ENCODE peak calls at places on chromosomes 1 and 21, in ten cellular contexts. N, L, H, O, E, R, W, D, P and F are unnamed samples.

GRCh38 chr21:17780539-17780938 is 38.6 kb downstream of the C21orf91 start:
- DNase-seq in N (no peak), L (no peak), H (peak), O (peak), E (no peak), R (no peak), W (no peak), D (peak), P (no peak), F (no peak)

GRCh38 chr1:225871374-225872074 is 10.7 kb downstream of the TMEM63A start:
- DNase-seq in N (no peak), L (no peak), H (no peak), O (no peak), E (no peak), R (no peak), W (no peak), D (no peak), P (no peak), F (no peak)

GRCh38 chr1:218345673-218346390 is 696 bp downstream of the TGFB2 start:
- DNase-seq in N (peak), L (peak), H (peak), O (peak), E (no peak), R (peak), W (peak), D (peak), P (peak), F (peak)

GRCh38 chr21:38267136-38267535 is 10.3 kb downstream of the KCNJ15 start:
- DNase-seq in N (no peak), L (no peak), H (no peak), O (no peak), E (no peak), R (no peak), W (no peak), D (no peak), P (no peak), F (no peak)

GRCh38 chr21:16570856-16571255 is 841.1 kb downstream of the USP25 start:
- DNase-seq in N (no peak), L (no peak), H (no peak), O (no peak), E (no peak), R (no peak), W (no peak), D (no peak), P (peak), F (no peak)

GRCh38 chr1:33347650-33347992 is 26.7 kb upstream of the A3GALT2 start:
- DNase-seq in N (peak), L (no peak), H (no peak), O (no peak), E (no peak), R (no peak), W (peak), D (no peak), P (peak), F (peak)

GRCh38 chr1:93186667-93187066 is 6.1 kb downstream of the CCDC18 start:
- DNase-seq in N (no peak), L (no peak), H (no peak), O (no peak), E (no peak), R (no peak), W (no peak), D (no peak), P (no peak), F (no peak)

GRCh38 chr21:37292946-37293345 is 25.8 kb upstream of the VPS26C start:
- DNase-seq in N (peak), L (no peak), H (no peak), O (no peak), E (no peak), R (no peak), W (no peak), D (no peak), P (no peak), F (peak)

GRCh38 chr1:31879981-31880608 is 58.1 kb downstream of the PTP4A2 start:
- DNase-seq in N (no peak), L (no peak), H (no peak), O (no peak), E (no peak), R (no peak), W (no peak), D (no peak), P (no peak), F (no peak)

GRCh38 chr1:30785181-30785580 is 27.6 kb upstream of the LAPTM5 start:
- DNase-seq in N (no peak), L (no peak), H (no peak), O (no peak), E (no peak), R (no peak), W (no peak), D (no peak), P (no peak), F (no peak)

GRCh38 chr1:204495078-204495753 is 611 bp upstream of the PIK3C2B start:
- DNase-seq in N (no peak), L (no peak), H (no peak), O (peak), E (no peak), R (no peak), W (no peak), D (no peak), P (no peak), F (no peak)

GRCh38 chr21:41466024-41466820 is 40.2 kb downstream of the MX1 start:
- DNase-seq in N (no peak), L (no peak), H (no peak), O (no peak), E (no peak), R (no peak), W (no peak), D (no peak), P (no peak), F (no peak)

GRCh38 chr1:54314691-54315455 is 91.3 kb downstream of the SSBP3 start:
- DNase-seq in N (no peak), L (peak), H (no peak), O (no peak), E (no peak), R (no peak), W (no peak), D (no peak), P (no peak), F (no peak)

GRCh38 chr1:205805082-205805711 is 7.8 kb downstream of the SLC41A1 start:
- DNase-seq in N (no peak), L (no peak), H (no peak), O (no peak), E (no peak), R (peak), W (no peak), D (no peak), P (no peak), F (no peak)

GRCh38 chr1:54610601-54611580 is 12.4 kb downstream of the FAM151A start:
- DNase-seq in N (no peak), L (no peak), H (peak), O (no peak), E (no peak), R (no peak), W (peak), D (no peak), P (no peak), F (no peak)

GRCh38 chr1:68565923-68566322 is 69.0 kb upstream of the DEPDC1 start:
- DNase-seq in N (no peak), L (no peak), H (no peak), O (no peak), E (no peak), R (no peak), W (no peak), D (no peak), P (no peak), F (no peak)

GRCh38 chr1:198147216-198147615 is 9.6 kb upstream of the NEK7 start:
- DNase-seq in N (no peak), L (no peak), H (no peak), O (no peak), E (no peak), R (no peak), W (no peak), D (no peak), P (no peak), F (no peak)

GRCh38 chr1:45499415-45499769 is 481 bp downstream of the CCDC163 start:
- DNase-seq in N (no peak), L (no peak), H (no peak), O (peak), E (no peak), R (no peak), W (no peak), D (no peak), P (no peak), F (no peak)

GRCh38 chr1:22290611-22291010 is 147.7 kb upstream of the WNT4 start:
- DNase-seq in N (no peak), L (peak), H (no peak), O (no peak), E (no peak), R (no peak), W (peak), D (no peak), P (no peak), F (no peak)

GRCh38 chr1:67211589-67212563 is 45.6 kb downstream of the IL23R start:
- DNase-seq in N (peak), L (no peak), H (peak), O (no peak), E (no peak), R (no peak), W (no peak), D (no peak), P (peak), F (no peak)

GRCh38 chr21:35352066-35352770 is 303.1 kb upstream of the RUNX1 start:
- DNase-seq in N (peak), L (no peak), H (no peak), O (no peak), E (peak), R (no peak), W (no peak), D (no peak), P (peak), F (no peak)

GRCh38 chr1:170510163-170510562 is 21.8 kb upstream of the GORAB start:
- DNase-seq in N (no peak), L (no peak), H (no peak), O (no peak), E (no peak), R (no peak), W (no peak), D (no peak), P (no peak), F (no peak)

GRCh38 chr1:219041819-219042218 is 131.9 kb upstream of the LYPLAL1 start:
- DNase-seq in N (peak), L (no peak), H (no peak), O (no peak), E (no peak), R (no peak), W (no peak), D (no peak), P (peak), F (no peak)

GRCh38 chr1:108643492-108644333 is 17.2 kb downstream of the HENMT1 start:
- DNase-seq in N (peak), L (peak), H (peak), O (peak), E (peak), R (peak), W (no peak), D (no peak), P (peak), F (no peak)

GRCh38 chr1:24586119-24586518 is 30.2 kb downstream of the NCMAP start:
- DNase-seq in N (no peak), L (no peak), H (no peak), O (no peak), E (no peak), R (no peak), W (no peak), D (no peak), P (no peak), F (no peak)

GRCh38 chr21:16563795-16564194 is 834.0 kb downstream of the USP25 start:
- DNase-seq in N (no peak), L (no peak), H (peak), O (no peak), E (peak), R (peak), W (no peak), D (no peak), P (no peak), F (no peak)

GRCh38 chr1:89953072-89953626 is 41.8 kb upstream of the ZNF326 start:
- DNase-seq in N (peak), L (peak), H (peak), O (no peak), E (peak), R (no peak), W (no peak), D (peak), P (peak), F (no peak)

GRCh38 chr1:165828581-165829329 is 1.3 kb downstream of the UCK2 start:
- DNase-seq in N (peak), L (peak), H (peak), O (peak), E (peak), R (peak), W (peak), D (peak), P (peak), F (peak)

DNA sequence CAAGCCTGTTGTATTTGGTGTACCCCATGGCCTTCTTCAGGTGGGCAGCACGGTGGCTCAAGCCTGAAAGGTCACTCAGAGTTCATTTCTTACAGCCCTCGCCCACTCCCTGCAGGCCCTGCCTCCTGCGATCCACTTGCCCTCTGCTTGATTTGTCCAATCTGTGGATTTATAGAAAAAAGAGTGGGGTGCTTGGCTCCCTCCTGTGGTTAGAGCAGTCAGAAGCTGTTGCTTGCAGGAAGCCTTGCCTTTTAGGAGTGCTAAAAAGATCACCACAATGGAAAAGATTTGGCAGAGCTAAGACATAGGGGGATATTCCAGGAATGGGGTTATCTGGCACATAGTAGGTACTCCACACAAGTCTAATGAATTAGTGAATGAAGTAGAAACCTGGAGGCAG is 108.0 kb upstream of the TRABD2B start:
- DNase-seq in N (no peak), L (no peak), H (peak), O (no peak), E (no peak), R (no peak), W (no peak), D (no peak), P (peak), F (no peak)
- TF ChIP-seq CTCF in N (peak), L (no peak), H (peak), O (no peak), E (peak), R (no peak), W (no peak), D (peak), P (peak), F (no peak)

GRCh38 chr1:90964444-90965035 is 57.3 kb downstream of the ZNF644 start:
- DNase-seq in N (peak), L (no peak), H (peak), O (no peak), E (no peak), R (no peak), W (no peak), D (no peak), P (peak), F (no peak)
- TF ChIP-seq CTCF in N (peak), L (no peak), H (peak), O (peak), E (peak), R (no peak), W (no peak), D (peak), P (peak), F (no peak)

GRCh38 chr1:18468570-18468969 is 12.2 kb upstream of the KLHDC7A start:
- DNase-seq in N (no peak), L (no peak), H (no peak), O (no peak), E (no peak), R (no peak), W (no peak), D (no peak), P (no peak), F (no peak)
- TF ChIP-seq CTCF in N (no peak), L (no peak), H (no peak), O (no peak), E (no peak), R (no peak), W (no peak), D (no peak), P (no peak), F (no peak)

GRCh38 chr1:220813013-220813412 is 26.3 kb downstream of the MTARC1 start:
- DNase-seq in N (no peak), L (no peak), H (no peak), O (no peak), E (no peak), R (no peak), W (no peak), D (no peak), P (no peak), F (no peak)
- TF ChIP-seq CTCF in N (no peak), L (no peak), H (peak), O (peak), E (no peak), R (no peak), W (no peak), D (no peak), P (no peak), F (no peak)

DNA sequence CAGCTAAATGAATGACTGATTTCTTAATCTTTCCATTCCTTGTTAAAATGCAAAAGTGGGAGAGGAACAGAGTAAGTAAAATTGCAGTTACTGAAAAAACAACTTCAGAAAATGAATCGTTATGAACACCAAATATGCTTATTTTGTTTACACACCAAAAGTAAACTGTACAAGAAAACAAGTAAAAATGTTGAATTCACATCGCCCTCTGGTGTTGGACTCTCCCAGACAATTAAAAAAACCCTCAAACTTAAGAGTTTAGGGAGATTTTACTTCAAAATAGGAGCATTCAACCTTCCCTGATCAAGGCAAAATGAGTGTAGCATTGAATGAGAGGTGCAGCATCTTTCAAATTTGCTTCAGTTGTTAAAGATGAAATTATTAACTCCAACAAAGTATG is 19.4 kb upstream of the ESRRG start:
- DNase-seq in N (peak), L (no peak), H (peak), O (no peak), E (no peak), R (no peak), W (no peak), D (no peak), P (peak), F (no peak)
- TF ChIP-seq CTCF in N (peak), L (no peak), H (peak), O (peak), E (peak), R (peak), W (no peak), D (peak), P (peak), F (no peak)

DNA sequence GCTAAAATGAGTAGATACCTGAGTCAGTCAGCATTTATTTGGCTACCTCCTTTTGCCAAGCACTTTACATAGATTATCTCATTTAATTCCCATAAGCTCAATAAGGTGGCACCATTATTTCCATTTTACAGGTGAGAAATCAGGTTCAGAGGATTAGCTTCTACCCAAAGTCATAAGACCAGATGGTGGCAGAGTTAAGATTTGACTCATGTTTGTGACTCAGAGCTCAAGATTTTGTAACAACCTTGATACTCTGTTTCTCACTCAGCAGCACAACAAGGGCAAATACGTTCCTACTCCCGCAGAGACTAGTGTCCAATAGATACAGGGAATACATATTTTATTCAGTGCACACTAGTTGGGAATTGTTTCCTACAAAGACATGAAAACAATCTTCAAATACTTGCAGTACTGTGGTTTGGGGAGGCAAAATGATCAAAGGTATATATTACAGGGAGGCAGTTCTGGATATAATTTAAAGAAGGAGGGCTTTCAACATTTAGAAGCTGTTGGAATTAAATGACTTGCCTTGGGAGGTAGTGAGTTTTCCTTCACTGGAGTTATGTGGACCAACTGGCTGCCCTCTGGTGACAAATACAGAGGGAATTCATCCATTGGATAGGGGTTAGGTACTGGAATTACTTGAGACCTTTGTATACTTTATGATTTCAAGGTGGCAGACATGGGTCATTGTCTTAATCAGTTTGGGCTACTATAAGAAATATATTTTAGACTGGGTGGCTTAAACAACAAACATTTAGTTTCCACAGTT is 3.6 kb downstream of the LEPR start:
- DNase-seq in N (peak), L (no peak), H (no peak), O (no peak), E (peak), R (no peak), W (no peak), D (peak), P (peak), F (no peak)
- TF ChIP-seq CTCF in N (no peak), L (no peak), H (no peak), O (no peak), E (no peak), R (no peak), W (no peak), D (no peak), P (no peak), F (no peak)

GRCh38 chr1:158181577-158181922 is 855 bp downstream of the CD1D start:
- DNase-seq in N (no peak), L (no peak), H (no peak), O (no peak), E (no peak), R (no peak), W (no peak), D (no peak), P (no peak), F (no peak)

GRCh38 chr1:158180741-158181576 is at the start of gene CD1D:
- DNase-seq in N (peak), L (no peak), H (peak), O (peak), E (no peak), R (no peak), W (no peak), D (peak), P (peak), F (peak)

GRCh38 chr1:158177705-158178450 is 2.8 kb upstream of the CD1D start:
- DNase-seq in N (peak), L (peak), H (peak), O (peak), E (peak), R (peak), W (peak), D (peak), P (peak), F (peak)

GRCh38 chr1:158176399-158176798 is 4.3 kb upstream of the CD1D start:
- DNase-seq in N (no peak), L (no peak), H (no peak), O (no peak), E (no peak), R (no peak), W (no peak), D (no peak), P (no peak), F (no peak)

GRCh38 chr1:158179301-158180041 is 1.2 kb upstream of the CD1D start:
- DNase-seq in N (no peak), L (no peak), H (no peak), O (peak), E (no peak), R (no peak), W (no peak), D (peak), P (no peak), F (no peak)
- TF ChIP-seq CTCF in N (no peak), L (no peak), H (no peak), O (peak), E (no peak), R (no peak), W (no peak), D (peak), P (no peak), F (no peak)

GRCh38 chr1:145826030-145826429 is 2.0 kb downstream of the POLR3C start:
- DNase-seq in N (no peak), L (no peak), H (no peak), O (no peak), E (no peak), R (no peak), W (no peak), D (no peak), P (no peak), F (no peak)
- TF ChIP-seq CTCF in N (no peak), L (no peak), H (no peak), O (no peak), E (no peak), R (no peak), W (no peak), D (no peak), P (no peak), F (no peak)